ENCODE peak calls at places on chromosomes 13 and 19, in five cellular contexts. V is MCF 10A; U is T-cell; O is mucosa of gallbladder; D is stimulated activated CD8-positive, alpha-beta memory T cell treated with anti-CD3 and anti-CD28 coated beads, Interleukin-7, amount 100 ng/mL, for 24 hours. E is an unnamed sample.
A peak's percentile ranks its signal among the peaks of the same experiment; 100 is the strongest.

GRCh38 chr13:28744091-28744536 is 25.3 kb upstream of the SLC46A3 start:
- DNase-seq in V (peak; percentile 82), U (no peak), O (no peak), D (no peak), E (no peak)

GRCh38 chr13:28750187-28751045 is 31.6 kb upstream of the SLC46A3 start:
- DNase-seq in V (peak; percentile 63), U (no peak), O (no peak), D (no peak), E (no peak)

GRCh38 chr13:89755729-89756492 is 1591.6 kb upstream of the MIR17HG start:
- DNase-seq in V (no peak), U (no peak), O (no peak), D (no peak), E (no peak)

GRCh38 chr13:93670858-93671257 is 444.3 kb downstream of the GPC6 start:
- DNase-seq in V (no peak), U (no peak), O (no peak), D (no peak), E (no peak)

GRCh38 chr19:35781650-35782049 is 6.3 kb downstream of the ARHGAP33 start:
- DNase-seq in V (no peak), U (no peak), O (no peak), D (no peak), E (no peak)

GRCh38 chr13:88285329-88285728 is 614.2 kb downstream of the SLITRK5 start:
- DNase-seq in V (no peak), U (no peak), O (no peak), D (no peak), E (no peak)

GRCh38 chr13:75566658-75567057 is 17.1 kb downstream of the UCHL3 start:
- DNase-seq in V (peak; percentile 35), U (no peak), O (no peak), D (no peak), E (no peak)

GRCh38 chr13:87147076-87147475 is 524.1 kb upstream of the SLITRK5 start:
- DNase-seq in V (no peak), U (no peak), O (no peak), D (no peak), E (no peak)

GRCh38 chr19:47719047-47719885 is 6.0 kb downstream of the EHD2 start:
- DNase-seq in V (peak; percentile 89), U (no peak), O (peak; percentile 87), D (no peak), E (peak; percentile 96)

GRCh38 chr13:97280478-97280877 is 58.3 kb downstream of the MBNL2 start:
- DNase-seq in V (peak; percentile 46), U (no peak), O (no peak), D (no peak), E (no peak)

E was measured in ovary.